ENCODE peak calls at places on chromosomes 2 and 18, in six cellular contexts. G is IMR-90; J is activated CD4-positive, alpha-beta T cell treated with anti-CD3 and anti-CD28 coated beads, Interleukin-2, amount 50 U/mL, for 1 hour; S is GDM1; M is activated naive CD8-positive, alpha-beta T cell treated with anti-CD3 and anti-CD28 coated beads, Interleukin-2, amount 10 ng/mL, durations not matched to agents 7 days and 5 days; L is AG09319. Q is an unnamed sample.

GRCh38 chr18:53458944-53459580 is 765.4 kb downstream of the MBD2 start:
- DNase-seq in G (no peak), J (no peak), M (no peak), L (no peak), S (no peak), Q (no peak)

GRCh38 chr18:36309436-36310391 is 12.2 kb downstream of the FHOD3 start:
- DNase-seq in J (no peak), L (peak; percentile 98), G (peak; percentile 98), M (no peak), S (no peak), Q (no peak)

GRCh38 chr2:169069341-169069740 is at the start of gene DHRS9:
- DNase-seq in L (no peak), S (no peak), M (no peak), J (no peak), G (peak; percentile 7), Q (no peak)

GRCh38 chr2:58798787-58799186 is 557.7 kb upstream of the FANCL start:
- DNase-seq in L (no peak), G (no peak), M (no peak), J (no peak), S (no peak), Q (no peak)

GRCh38 chr2:42290005-42290404 is 71.0 kb downstream of the COX7A2L start:
- DNase-seq in G (no peak), J (no peak), M (no peak), S (no peak), L (no peak), Q (no peak)

GRCh38 chr18:35973650-35974049 is 1.2 kb downstream of the RMP24 start:
- DNase-seq in M (no peak), G (no peak), S (no peak), J (no peak), L (no peak), Q (no peak)

GRCh38 chr2:239379641-239380170 is 21.1 kb downstream of the HDAC4 start:
- DNase-seq in L (no peak), M (no peak), S (no peak), G (no peak), J (no peak), Q (no peak)

GRCh38 chr2:10362898-10363195 is 60.1 kb downstream of the HPCAL1 start:
- DNase-seq in J (no peak), S (no peak), L (no peak), G (no peak), M (no peak), Q (no peak)

GRCh38 chr2:119338826-119339561 is 27.6 kb downstream of the C2orf76 start:
- DNase-seq in L (no peak), J (peak; percentile 8), S (peak; percentile 74), G (no peak), M (peak; percentile 52), Q (peak; percentile 56)

GRCh38 chr2:196528486-196529223 is 110.9 kb upstream of the CCDC150 start:
- DNase-seq in G (no peak), J (no peak), M (no peak), S (no peak), L (no peak), Q (no peak)

GRCh38 chr2:60028819-60029218 is 524.6 kb downstream of the BCL11A start:
- DNase-seq in J (no peak), G (no peak), M (no peak), L (no peak), S (no peak), Q (no peak)

GRCh38 chr2:234989183-234989701 is 37.4 kb downstream of the SH3BP4 start:
- DNase-seq in L (no peak), S (no peak), M (no peak), G (no peak), J (no peak), Q (no peak)

GRCh38 chr2:181038796-181039195 is 58.4 kb downstream of the UBE2E3 start:
- DNase-seq in L (no peak), G (peak; percentile 72), J (no peak), S (no peak), M (no peak), Q (no peak)

GRCh38 chr2:196169521-196169920 is 1.9 kb downstream of the STK17B start:
- DNase-seq in L (no peak), J (no peak), G (no peak), S (no peak), M (no peak), Q (no peak)

GRCh38 chr18:70423988-70424387 is 135.1 kb downstream of the SOCS6 start:
- DNase-seq in L (no peak), G (no peak), J (no peak), S (no peak), M (no peak), Q (no peak)

GRCh38 chr2:218386505-218387368 is 4.7 kb downstream of the SLC11A1 start:
- DNase-seq in J (no peak), S (no peak), G (no peak), L (no peak), M (no peak), Q (no peak)

GRCh38 chr2:17578466-17578928 is 38.0 kb downstream of the VSNL1 start:
- DNase-seq in L (no peak), G (no peak), S (no peak), J (no peak), M (no peak), Q (no peak)

GRCh38 chr2:140472676-140473075 is 1658.1 kb downstream of the LRP1B start:
- DNase-seq in L (no peak), G (no peak), J (no peak), M (no peak), S (no peak), Q (no peak)

GRCh38 chr18:62539284-62540168 is 16.7 kb downstream of the ZCCHC2 start:
- DNase-seq in G (no peak), S (no peak), J (no peak), M (no peak), L (no peak), Q (no peak)

GRCh38 chr2:38013158-38013752 is 62.7 kb downstream of the CYP1B1 start:
- DNase-seq in J (no peak), L (no peak), M (no peak), G (peak; percentile 53), S (no peak), Q (no peak)